ENCODE peak calls at places on chromosomes 5 and 9, in four cellular contexts. C is K562, A is SK-N-SH, Q is GM12878. Y is an unnamed sample.

GRCh38 chr5:854217-854616 is 3.4 kb upstream of the ZDHHC11 start:
- DNase-seq in C (no peak), A (no peak), Q (no peak), Y (no peak)

GRCh38 chr5:143499480-143500114 is 96.1 kb upstream of the NR3C1 start:
- DNase-seq in C (no peak), A (no peak), Q (no peak), Y (no peak)

GRCh38 chr5:137148656-137149055 is 350.5 kb downstream of the SPOCK1 start:
- DNase-seq in C (no peak), A (no peak), Q (no peak), Y (no peak)

GRCh38 chr9:83707518-83707767 is 315 bp downstream of the UBQLN1 start:
- DNase-seq in C (no peak), A (no peak), Q (no peak), Y (no peak)

GRCh38 chr9:123946257-123946855 is 16.4 kb upstream of the DENND1A start:
- DNase-seq in C (no peak), A (no peak), Q (no peak), Y (no peak)

GRCh38 chr5:166722939-166723338 is 1568.5 kb upstream of the WWC1 start:
- DNase-seq in C (no peak), A (no peak), Q (no peak), Y (no peak)

GRCh38 chr5:21680661-21681060 is 1172.5 kb downstream of the CDH12 start:
- DNase-seq in C (no peak), A (no peak), Q (no peak), Y (no peak)

GRCh38 chr5:101473483-101473882 is 570.4 kb upstream of the ST8SIA4 start:
- DNase-seq in C (no peak), A (no peak), Q (peak), Y (no peak)

GRCh38 chr9:123234853-123235252 is 33.5 kb downstream of the STRBP start:
- DNase-seq in C (no peak), A (no peak), Q (peak), Y (no peak)

GRCh38 chr5:176596689-176597416 is 13.1 kb downstream of the GPRIN1 start:
- DNase-seq in C (no peak), A (no peak), Q (no peak), Y (no peak)

GRCh38 chr9:80954521-80954920 is 734.8 kb downstream of the TLE1 start:
- DNase-seq in C (no peak), A (no peak), Q (no peak), Y (no peak)

GRCh38 chr9:4334439-4334838 is 34.6 kb upstream of the GLIS3 start:
- DNase-seq in C (no peak), A (no peak), Q (no peak), Y (peak)

GRCh38 chr5:98307811-98308210 is 465.7 kb upstream of the RGMB start:
- DNase-seq in C (no peak), A (no peak), Q (no peak), Y (no peak)

GRCh38 chr9:91949946-91950664 is at the start of gene ROR2:
- DNase-seq in C (peak), A (peak), Q (no peak), Y (no peak)

GRCh38 chr9:91680129-91680528 is 256.5 kb upstream of the NFIL3 start:
- DNase-seq in C (no peak), A (no peak), Q (no peak), Y (no peak)

GRCh38 chr5:146919304-146919703 is 40.7 kb upstream of the PPP2R2B start:
- DNase-seq in C (no peak), A (no peak), Q (no peak), Y (no peak)

GRCh38 chr5:9344751-9345240 is 201.1 kb downstream of the SEMA5A start:
- DNase-seq in C (no peak), A (no peak), Q (no peak), Y (no peak)

GRCh38 chr5:138035605-138036537 is 3.0 kb upstream of the FAM13B start:
- DNase-seq in C (peak), A (peak), Q (peak), Y (peak)

GRCh38 chr9:110746211-110746930 is 77.8 kb downstream of the MUSK start:
- DNase-seq in C (no peak), A (no peak), Q (no peak), Y (no peak)

GRCh38 chr5:57172466-57172961 is 1.3 kb upstream of the GPBP1 start:
- DNase-seq in C (no peak), A (peak), Q (no peak), Y (no peak)

GRCh38 chr5:206406-206805 is 11.5 kb downstream of the CCDC127 start:
- DNase-seq in C (peak), A (no peak), Q (no peak), Y (no peak)

GRCh38 chr5:167051369-167051768 is 1240.1 kb upstream of the WWC1 start:
- DNase-seq in C (no peak), A (no peak), Q (no peak), Y (no peak)

GRCh38 chr5:42767491-42768105 is 11.0 kb downstream of the CCDC152 start:
- DNase-seq in C (peak), A (peak), Q (no peak), Y (peak)

GRCh38 chr9:132011896-132012295 is 67.8 kb downstream of the MED27 start:
- DNase-seq in C (no peak), A (no peak), Q (no peak), Y (no peak)

GRCh38 chr9:38393128-38393809 is 767 bp downstream of the ALDH1B1 start:
- DNase-seq in C (no peak), A (peak), Q (no peak), Y (no peak)

GRCh38 chr5:84791153-84791552 is 406.5 kb upstream of the EDIL3 start:
- DNase-seq in C (no peak), A (no peak), Q (no peak), Y (no peak)

GRCh38 chr5:127228540-127229184 is 61.9 kb upstream of the MEGF10 start:
- DNase-seq in C (peak), A (peak), Q (no peak), Y (no peak)

GRCh38 chr5:14560091-14560595 is 21.4 kb upstream of the OTULINL start:
- DNase-seq in C (no peak), A (no peak), Q (no peak), Y (no peak)

GRCh38 chr9:128555180-128555721 is 2.9 kb downstream of the SPTAN1 start:
- DNase-seq in C (peak), A (no peak), Q (no peak), Y (peak)

GRCh38 chr9:72065076-72065475 is 4.7 kb upstream of the C9orf57 start:
- DNase-seq in C (no peak), A (no peak), Q (no peak), Y (no peak)

GRCh38 chr9:98964201-98964600 is 20.5 kb downstream of the COL15A1 start:
- DNase-seq in C (no peak), A (no peak), Q (no peak), Y (no peak)

GRCh38 chr9:98964911-98965336 is 21.2 kb downstream of the COL15A1 start:
- DNase-seq in C (no peak), A (no peak), Q (no peak), Y (no peak)

GRCh38 chr9:98961513-98962180 is 17.9 kb downstream of the COL15A1 start:
- DNase-seq in C (no peak), A (no peak), Q (no peak), Y (no peak)

GRCh38 chr9:98962181-98962560 is 18.5 kb downstream of the COL15A1 start:
- DNase-seq in C (no peak), A (no peak), Q (no peak), Y (no peak)

GRCh38 chr9:98962861-98963260 is 19.2 kb downstream of the COL15A1 start:
- DNase-seq in C (no peak), A (no peak), Q (no peak), Y (no peak)
- TF ChIP-seq NFIC in C (no peak), A (no peak), Q (no peak), Y (no peak)

GRCh38 chr9:88746744-88747398 is 211.9 kb downstream of the NXNL2 start:
- DNase-seq in C (no peak), A (no peak), Q (no peak), Y (no peak)

GRCh38 chr9:88745281-88746001 is 210.5 kb downstream of the NXNL2 start:
- DNase-seq in C (no peak), A (peak), Q (no peak), Y (no peak)

GRCh38 chr9:88747768-88748167 is 212.8 kb downstream of the NXNL2 start:
- DNase-seq in C (peak), A (no peak), Q (no peak), Y (no peak)

GRCh38 chr9:88748566-88749238 is 213.7 kb downstream of the NXNL2 start:
- DNase-seq in C (no peak), A (no peak), Q (no peak), Y (no peak)

DNA sequence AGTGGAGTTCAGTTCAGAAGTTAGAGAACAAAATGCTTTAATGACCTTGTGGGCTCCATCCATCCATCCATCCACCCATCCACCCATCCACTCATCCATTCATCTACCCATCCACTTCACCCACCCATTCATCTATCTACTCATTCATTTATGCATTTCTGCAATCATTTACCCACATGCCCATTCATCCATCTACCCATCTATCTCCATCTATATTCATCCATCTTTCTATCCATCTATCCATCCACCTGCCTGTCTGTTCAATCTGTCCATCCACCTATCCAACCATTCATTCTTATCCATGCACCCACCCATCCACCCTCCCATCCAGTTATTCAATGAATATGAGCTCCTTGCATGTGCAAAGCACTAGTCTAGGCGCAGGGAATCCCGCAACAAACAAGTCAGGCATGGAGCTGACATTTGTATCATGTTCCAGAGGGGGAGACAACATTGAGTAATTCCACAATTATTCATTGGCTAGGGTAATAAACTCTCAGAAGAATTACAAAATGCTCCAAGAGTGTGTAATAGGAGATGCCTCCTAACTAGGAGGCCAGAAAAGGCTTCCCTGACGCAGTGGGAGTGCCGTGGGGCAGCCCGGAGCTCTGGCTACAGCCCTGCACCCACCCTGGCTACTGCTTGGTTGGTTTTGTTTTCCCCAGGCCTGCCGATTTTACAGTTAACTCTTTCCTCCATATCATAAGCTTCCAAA is 211.2 kb downstream of the NXNL2 start:
- DNase-seq in C (no peak), A (no peak), Q (no peak), Y (no peak)
- TF ChIP-seq NFIC in C (no peak), A (peak), Q (no peak), Y (no peak)

GRCh38 chr5:58497956-58498942 is 7.0 kb downstream of the GAPT start:
- DNase-seq in C (peak), A (peak), Q (no peak), Y (peak)
- TF ChIP-seq NFIC in C (no peak), A (no peak), Q (no peak), Y (no peak)

DNA sequence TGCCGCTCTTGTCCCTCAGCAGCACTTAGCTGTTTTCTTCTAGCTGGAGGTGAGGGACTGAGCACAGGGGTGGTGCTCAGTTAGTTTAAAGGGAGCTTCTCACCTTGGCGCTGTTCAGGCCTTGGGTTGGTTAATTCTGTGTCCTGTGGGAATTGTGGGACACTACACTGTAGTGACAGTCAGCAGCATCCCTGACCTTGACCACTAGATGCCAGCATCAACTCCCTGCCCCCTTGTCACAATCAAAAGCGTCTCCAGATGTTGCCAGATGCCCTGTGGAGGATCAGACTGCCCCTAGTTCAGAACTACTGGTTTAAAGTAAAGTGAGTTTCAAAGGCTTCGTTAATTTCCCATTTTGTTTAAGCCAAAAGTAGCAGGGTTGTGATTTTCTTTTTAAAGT is 65.5 kb upstream of the DMRT3 start:
- DNase-seq in C (no peak), A (peak), Q (no peak), Y (peak)
- TF ChIP-seq NFIC in C (no peak), A (no peak), Q (no peak), Y (no peak)

GRCh38 chr5:83718195-83718825 is 2.3 kb downstream of the HAPLN1 start:
- DNase-seq in C (peak), A (peak), Q (no peak), Y (peak)
- TF ChIP-seq NFIC in C (no peak), A (no peak), Q (no peak), Y (no peak)

GRCh38 chr9:133774799-133775198 is 36.6 kb upstream of the SARDH start:
- DNase-seq in C (no peak), A (no peak), Q (no peak), Y (no peak)

GRCh38 chr9:133775951-133776905 is 38.1 kb upstream of the SARDH start:
- DNase-seq in C (no peak), A (no peak), Q (no peak), Y (no peak)

GRCh38 chr9:133772581-133772980 is 34.4 kb upstream of the SARDH start:
- DNase-seq in C (no peak), A (no peak), Q (no peak), Y (no peak)

GRCh38 chr9:133771486-133772482 is 33.6 kb upstream of the SARDH start:
- DNase-seq in C (no peak), A (no peak), Q (no peak), Y (no peak)

DNA sequence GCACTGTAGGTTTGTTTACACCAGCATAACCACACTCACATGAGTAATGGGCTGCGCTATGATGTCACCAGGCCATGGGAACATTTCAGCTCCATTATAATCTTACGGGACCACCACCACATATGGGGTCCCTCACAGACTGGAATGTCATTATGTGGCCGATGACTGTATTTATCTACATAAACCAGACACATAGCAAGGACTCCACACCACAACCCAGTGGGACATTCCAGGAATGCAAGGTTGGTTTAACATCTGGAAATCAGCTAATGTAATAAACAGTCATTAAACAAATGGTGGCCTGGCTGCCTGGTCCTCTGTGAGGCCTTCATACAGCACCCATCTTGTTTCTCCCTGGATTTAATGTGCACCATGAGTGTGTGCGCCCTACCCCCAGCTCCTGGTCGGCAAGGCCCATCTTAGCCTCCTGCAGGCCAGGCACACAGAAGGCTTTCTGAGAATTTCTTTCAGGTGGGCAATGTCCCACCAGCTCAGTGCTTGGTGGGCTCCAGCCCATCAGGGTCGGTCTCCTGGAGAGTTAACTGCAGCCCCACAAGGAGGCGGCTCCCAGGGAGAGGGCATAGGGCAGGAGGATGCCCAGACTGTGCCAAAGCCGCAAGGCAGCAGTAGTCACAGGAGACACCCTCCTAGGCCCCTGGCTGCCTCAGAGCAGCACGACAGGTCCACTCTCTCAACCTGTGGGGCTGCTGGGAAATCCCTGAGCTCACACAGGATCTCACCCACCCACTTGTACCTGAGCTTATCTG is 35.9 kb upstream of the SARDH start:
- DNase-seq in C (no peak), A (peak), Q (no peak), Y (no peak)
- TF ChIP-seq NFIC in C (no peak), A (no peak), Q (no peak), Y (no peak)

DNA sequence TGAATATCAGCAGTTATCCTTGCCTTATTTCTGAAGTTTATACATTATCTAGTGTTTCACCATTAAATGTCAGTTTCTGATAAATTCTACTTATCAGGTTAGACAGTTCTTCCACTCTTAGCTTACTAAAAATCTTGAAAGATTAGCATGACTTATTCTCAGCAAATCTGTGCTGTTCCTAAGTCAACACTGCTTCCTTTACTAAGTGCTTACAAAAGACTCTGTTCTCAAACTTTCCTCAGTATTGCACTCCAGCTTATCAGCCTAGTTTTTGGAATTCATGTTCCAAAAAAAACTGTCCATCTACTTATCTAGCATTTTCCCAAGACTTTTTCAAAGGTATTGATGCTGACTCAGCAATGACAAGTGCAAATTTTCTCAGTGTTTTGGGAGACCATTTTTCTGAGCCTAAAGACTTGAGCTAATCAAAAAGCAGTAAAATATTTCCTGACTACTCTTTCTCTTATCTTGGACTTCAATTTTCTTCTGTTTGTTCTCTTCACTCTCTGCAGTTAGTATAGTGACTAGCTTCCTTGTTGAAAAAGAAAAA is 61.1 kb upstream of the FRRS1L start:
- DNase-seq in C (no peak), A (no peak), Q (no peak), Y (no peak)
- TF ChIP-seq NFIC in C (no peak), A (no peak), Q (no peak), Y (no peak)